ENCODE peak calls at places on chromosome 22, in eight cellular contexts. R is GM12865, L is HCT116, N is NCI-H774, H is heart left ventricle, O is MG63, W is ovary, S is brain microvascular endothelial cell. I is an unnamed sample.
A peak's percentile ranks its signal among the peaks of the same experiment; 100 is the strongest.

GRCh38 chr22:31347251-31348008 is 1.3 kb upstream of the PATZ1 start:
- DNase-seq in S (peak; percentile 45), W (peak; percentile 77), N (peak; percentile 10), L (peak; percentile 50), H (peak; percentile 71), O (peak; percentile 70), R (peak; percentile 89), I (peak; percentile 65)

GRCh38 chr22:16651217-16651616 is 58.6 kb upstream of the CCT8L2 start:
- DNase-seq in O (no peak), W (no peak), N (no peak), S (no peak), H (no peak), L (no peak), R (no peak), I (no peak)

GRCh38 chr22:23262474-23263332 is 82.4 kb downstream of the BCR start:
- DNase-seq in O (no peak), R (no peak), S (no peak), W (no peak), N (no peak), H (no peak), L (no peak), I (no peak)

GRCh38 chr22:38416621-38417251 is 38.3 kb downstream of the KCNJ4 start:
- DNase-seq in O (no peak), L (no peak), W (peak; percentile 22), S (no peak), R (no peak), H (no peak), N (no peak), I (no peak)

GRCh38 chr22:26409705-26410376 is 19.2 kb upstream of the ASPHD2 start:
- DNase-seq in O (no peak), W (no peak), R (no peak), N (peak; percentile 27), H (no peak), S (no peak), L (no peak), I (no peak)

GRCh38 chr22:17243524-17243923 is 24.3 kb upstream of the ADA2 start:
- DNase-seq in N (no peak), W (no peak), H (no peak), O (no peak), S (no peak), R (peak; percentile 92), L (no peak), I (peak; percentile 48)

GRCh38 chr22:43262990-43263644 is 76.2 kb upstream of the TTLL12 start:
- DNase-seq in R (peak; percentile 69), N (no peak), H (peak; percentile 25), O (no peak), S (peak; percentile 48), L (no peak), W (peak; percentile 80), I (peak; percentile 50)

GRCh38 chr22:26194877-26195276 is 25.6 kb downstream of the SEZ6L start:
- DNase-seq in S (no peak), H (no peak), W (no peak), O (no peak), L (no peak), R (no peak), N (no peak), I (no peak)

GRCh38 chr22:20526305-20526627 is 18.9 kb downstream of the MED15 start:
- DNase-seq in L (no peak), W (no peak), R (no peak), H (no peak), N (no peak), S (no peak), O (no peak), I (no peak)

GRCh38 chr22:20610243-20610686 is 102.9 kb downstream of the MED15 start:
- DNase-seq in H (no peak), N (no peak), L (no peak), W (no peak), R (no peak), O (peak; percentile 59), S (no peak), I (no peak)

GRCh38 chr22:32619614-32620426 is 145.2 kb downstream of the FBXO7 start:
- DNase-seq in N (no peak), W (peak; percentile 66), O (peak; percentile 58), R (no peak), L (no peak), S (peak; percentile 76), H (no peak), I (peak; percentile 68)

GRCh38 chr22:28112130-28112529 is 193.1 kb upstream of the PITPNB start:
- DNase-seq in L (no peak), R (no peak), O (no peak), N (no peak), W (no peak), H (no peak), S (no peak), I (no peak)

GRCh38 chr22:35582218-35582860 is 34.8 kb downstream of the MB start:
- DNase-seq in S (no peak), H (no peak), W (no peak), R (no peak), L (no peak), O (no peak), N (no peak), I (no peak)

GRCh38 chr22:32957093-32957835 is 100.9 kb downstream of the SYN3 start:
- DNase-seq in W (no peak), N (no peak), L (no peak), S (no peak), R (no peak), H (no peak), O (no peak), I (no peak)

GRCh38 chr22:29531419-29531818 is 22.1 kb downstream of the THOC5 start:
- DNase-seq in R (no peak), N (no peak), L (no peak), O (no peak), S (no peak), W (no peak), H (no peak), I (no peak)

GRCh38 chr22:43891360-43892182 is at the start of gene PNPLA5:
- DNase-seq in N (no peak), O (no peak), W (no peak), R (no peak), L (no peak), H (no peak), S (peak; percentile 28), I (peak; percentile 39)

GRCh38 chr22:40691532-40691931 is 12.2 kb downstream of the MCHR1 start:
- DNase-seq in O (no peak), W (no peak), H (no peak), L (no peak), N (no peak), R (no peak), S (no peak), I (no peak)

GRCh38 chr22:50687829-50688228 is 15.2 kb downstream of the SHANK3 start:
- DNase-seq in W (peak; percentile 12), R (no peak), H (no peak), L (no peak), N (no peak), S (no peak), O (no peak), I (no peak)

I was measured in Daoy.